ENCODE peak calls at places on chromosomes 7 and 10, in six cellular contexts. One of them, this sample, is unnamed.

GRCh38 chr7:30771859-30772429 is 727 bp downstream of the MINDY4 start:
- DNase-seq in body of pancreas: no peak
- DNase-seq in uterus: no peak
- DNase-seq in sigmoid colon: no peak
- DNase-seq in esophagus muscularis mucosa: no peak
- DNase-seq in transverse colon: no peak
- DNase-seq in this sample: no peak

GRCh38 chr7:142385528-142386340 is 127.9 kb upstream of the PRSS58 start:
- DNase-seq in body of pancreas: peak; percentile 35
- DNase-seq in transverse colon: peak; percentile 34
- DNase-seq in sigmoid colon: no peak
- DNase-seq in uterus: no peak
- DNase-seq in esophagus muscularis mucosa: no peak
- DNase-seq in this sample: peak; percentile 21

GRCh38 chr10:21724695-21725371 is 190.8 kb downstream of the MLLT10 start:
- DNase-seq in body of pancreas: peak; percentile 90
- DNase-seq in transverse colon: peak; percentile 89
- DNase-seq in esophagus muscularis mucosa: peak; percentile 95
- DNase-seq in uterus: peak; percentile 97
- DNase-seq in sigmoid colon: peak; percentile 97
- DNase-seq in this sample: peak; percentile 98

GRCh38 chr10:105195831-105196230 is 554.7 kb downstream of the SORCS3 start:
- DNase-seq in uterus: no peak
- DNase-seq in body of pancreas: no peak
- DNase-seq in transverse colon: no peak
- DNase-seq in sigmoid colon: no peak
- DNase-seq in esophagus muscularis mucosa: no peak
- DNase-seq in this sample: no peak

GRCh38 chr7:44283381-44284211 is 41.8 kb downstream of the CAMK2B start:
- DNase-seq in esophagus muscularis mucosa: no peak
- DNase-seq in uterus: peak; percentile 6
- DNase-seq in body of pancreas: no peak
- DNase-seq in transverse colon: peak; percentile 3
- DNase-seq in sigmoid colon: peak; percentile 41
- DNase-seq in this sample: peak; percentile 10

GRCh38 chr7:120334475-120334874 is 61.5 kb downstream of the KCND2 start:
- DNase-seq in uterus: no peak
- DNase-seq in sigmoid colon: no peak
- DNase-seq in transverse colon: no peak
- DNase-seq in esophagus muscularis mucosa: no peak
- DNase-seq in body of pancreas: no peak
- DNase-seq in this sample: no peak

GRCh38 chr10:124596116-124596785 is 134.6 kb downstream of the LHPP start:
- DNase-seq in sigmoid colon: peak; percentile 47
- DNase-seq in body of pancreas: no peak
- DNase-seq in transverse colon: no peak
- DNase-seq in uterus: no peak
- DNase-seq in esophagus muscularis mucosa: no peak
- DNase-seq in this sample: no peak

GRCh38 chr7:55977831-55978230 is 13.4 kb downstream of the NIPSNAP2 start:
- DNase-seq in sigmoid colon: no peak
- DNase-seq in transverse colon: no peak
- DNase-seq in esophagus muscularis mucosa: no peak
- DNase-seq in uterus: no peak
- DNase-seq in body of pancreas: no peak
- DNase-seq in this sample: peak; percentile 61

GRCh38 chr10:109972372-109973001 is 35.3 kb upstream of the ADD3 start:
- DNase-seq in uterus: no peak
- DNase-seq in transverse colon: no peak
- DNase-seq in esophagus muscularis mucosa: no peak
- DNase-seq in body of pancreas: no peak
- DNase-seq in sigmoid colon: no peak
- DNase-seq in this sample: no peak

GRCh38 chr7:33986951-33987948 is 81.9 kb downstream of the BMPER start:
- DNase-seq in uterus: peak; percentile 39
- DNase-seq in body of pancreas: no peak
- DNase-seq in sigmoid colon: no peak
- DNase-seq in transverse colon: no peak
- DNase-seq in esophagus muscularis mucosa: no peak
- DNase-seq in this sample: peak; percentile 2

GRCh38 chr7:73725703-73726466 is 6.4 kb upstream of the STX1A start:
- DNase-seq in body of pancreas: peak; percentile 97
- DNase-seq in sigmoid colon: peak; percentile 92
- DNase-seq in esophagus muscularis mucosa: peak; percentile 96
- DNase-seq in uterus: peak; percentile 86
- DNase-seq in transverse colon: peak; percentile 95
- DNase-seq in this sample: peak; percentile 79

GRCh38 chr10:24791129-24791733 is 67.5 kb upstream of the ARHGAP21 start:
- DNase-seq in esophagus muscularis mucosa: no peak
- DNase-seq in sigmoid colon: no peak
- DNase-seq in transverse colon: no peak
- DNase-seq in body of pancreas: no peak
- DNase-seq in uterus: no peak
- DNase-seq in this sample: no peak

DNA sequence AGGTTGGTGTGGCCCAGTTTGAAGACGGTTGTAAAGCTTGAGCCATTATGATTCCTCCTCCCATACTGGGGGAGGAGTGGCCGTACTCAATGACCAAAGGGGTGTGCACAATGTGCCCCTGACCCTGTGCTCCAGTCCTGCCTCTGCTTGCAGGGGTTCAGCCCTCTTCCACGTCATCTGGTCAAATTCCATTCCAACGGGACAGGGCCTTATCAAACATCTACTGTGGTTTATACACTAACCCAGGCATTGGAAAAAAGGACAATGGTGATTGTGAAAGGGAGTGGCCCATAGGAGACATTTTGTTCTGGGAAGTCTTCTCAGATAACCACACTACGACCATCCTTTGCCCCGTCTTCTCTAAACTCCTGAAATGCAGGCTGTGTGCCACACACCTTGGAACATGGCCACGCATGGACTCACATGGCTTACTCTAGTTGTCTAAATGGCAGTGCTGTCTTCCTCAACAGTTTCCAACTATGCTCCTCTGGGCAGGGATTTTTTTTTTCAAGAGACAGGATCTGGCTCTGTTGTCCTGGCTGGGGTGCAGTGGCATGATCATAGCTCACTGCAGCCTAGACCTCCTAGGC is 103.0 kb downstream of the JCAD start:
- DNase-seq in body of pancreas: no peak
- DNase-seq in transverse colon: no peak
- DNase-seq in uterus: no peak
- DNase-seq in sigmoid colon: no peak
- DNase-seq in esophagus muscularis mucosa: no peak
- DNase-seq in this sample: no peak
- TF ChIP-seq POLR2A in body of pancreas: no peak
- TF ChIP-seq POLR2A in transverse colon: no peak
- TF ChIP-seq POLR2A in uterus: no peak
- TF ChIP-seq POLR2A in sigmoid colon: no peak
- TF ChIP-seq POLR2A in esophagus muscularis mucosa: no peak
- TF ChIP-seq POLR2A in this sample: no peak

GRCh38 chr10:106987362-106987761 is 177.1 kb downstream of the SORCS1 start:
- DNase-seq in body of pancreas: no peak
- DNase-seq in uterus: no peak
- DNase-seq in transverse colon: no peak
- DNase-seq in esophagus muscularis mucosa: peak; percentile 10
- DNase-seq in sigmoid colon: no peak
- DNase-seq in this sample: no peak

GRCh38 chr10:106978746-106979145 is 185.8 kb downstream of the SORCS1 start:
- DNase-seq in uterus: no peak
- DNase-seq in sigmoid colon: no peak
- DNase-seq in transverse colon: no peak
- DNase-seq in esophagus muscularis mucosa: no peak
- DNase-seq in body of pancreas: no peak
- DNase-seq in this sample: no peak

GRCh38 chr10:106980711-106981460 is 183.6 kb downstream of the SORCS1 start:
- DNase-seq in body of pancreas: no peak
- DNase-seq in esophagus muscularis mucosa: peak; percentile 8
- DNase-seq in transverse colon: no peak
- DNase-seq in uterus: no peak
- DNase-seq in sigmoid colon: no peak
- DNase-seq in this sample: no peak

GRCh38 chr10:106981461-106981850 is 183.1 kb downstream of the SORCS1 start:
- DNase-seq in uterus: no peak
- DNase-seq in transverse colon: no peak
- DNase-seq in sigmoid colon: no peak
- DNase-seq in body of pancreas: no peak
- DNase-seq in esophagus muscularis mucosa: peak; percentile 26
- DNase-seq in this sample: no peak

DNA sequence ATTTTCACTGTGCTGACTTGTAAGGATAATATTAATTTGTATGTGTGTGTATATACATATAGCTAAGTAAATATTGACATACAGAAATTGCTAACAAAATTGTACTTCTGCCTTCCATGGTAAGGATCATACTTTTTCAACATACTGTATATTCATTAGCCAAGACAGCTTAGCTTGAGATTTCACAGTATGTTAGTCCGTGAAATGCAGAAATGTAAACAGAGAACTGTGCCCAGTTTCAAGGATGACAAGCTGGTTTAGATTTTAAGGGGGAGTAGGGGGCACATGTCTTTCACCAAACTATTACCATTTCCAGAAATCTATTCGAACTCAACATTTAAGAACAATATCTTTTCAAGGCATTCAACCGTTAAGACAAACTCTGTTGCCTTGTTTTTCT is 182.3 kb downstream of the SORCS1 start:
- DNase-seq in sigmoid colon: no peak
- DNase-seq in body of pancreas: no peak
- DNase-seq in uterus: no peak
- DNase-seq in transverse colon: no peak
- DNase-seq in esophagus muscularis mucosa: no peak
- DNase-seq in this sample: no peak
- TF ChIP-seq POLR2A in sigmoid colon: no peak
- TF ChIP-seq POLR2A in body of pancreas: no peak
- TF ChIP-seq POLR2A in uterus: no peak
- TF ChIP-seq POLR2A in transverse colon: no peak
- TF ChIP-seq POLR2A in esophagus muscularis mucosa: no peak
- TF ChIP-seq POLR2A in this sample: no peak

GRCh38 chr7:47453093-47454056 is 128.5 kb downstream of the TNS3 start:
- DNase-seq in body of pancreas: peak; percentile 81
- DNase-seq in esophagus muscularis mucosa: no peak
- DNase-seq in uterus: peak; percentile 79
- DNase-seq in sigmoid colon: peak; percentile 89
- DNase-seq in transverse colon: peak; percentile 65
- DNase-seq in this sample: peak; percentile 61
- TF ChIP-seq POLR2A in body of pancreas: peak; percentile 92
- TF ChIP-seq POLR2A in esophagus muscularis mucosa: peak; percentile 1
- TF ChIP-seq POLR2A in uterus: no peak
- TF ChIP-seq POLR2A in sigmoid colon: no peak
- TF ChIP-seq POLR2A in transverse colon: peak; percentile 20
- TF ChIP-seq POLR2A in this sample: peak; percentile 75

GRCh38 chr7:150663802-150664494 is 21.6 kb upstream of the GIMAP2 start:
- DNase-seq in transverse colon: peak; percentile 23
- DNase-seq in esophagus muscularis mucosa: no peak
- DNase-seq in body of pancreas: no peak
- DNase-seq in uterus: no peak
- DNase-seq in sigmoid colon: no peak
- DNase-seq in this sample: no peak

GRCh38 chr7:150657526-150657925 is 25.3 kb upstream of the GIMAP6 start:
- DNase-seq in sigmoid colon: no peak
- DNase-seq in uterus: no peak
- DNase-seq in transverse colon: no peak
- DNase-seq in body of pancreas: no peak
- DNase-seq in esophagus muscularis mucosa: no peak
- DNase-seq in this sample: no peak

GRCh38 chr7:150665882-150666281 is 19.6 kb upstream of the GIMAP2 start:
- DNase-seq in body of pancreas: no peak
- DNase-seq in sigmoid colon: no peak
- DNase-seq in transverse colon: no peak
- DNase-seq in uterus: no peak
- DNase-seq in esophagus muscularis mucosa: no peak
- DNase-seq in this sample: no peak

GRCh38 chr7:150665075-150665794 is 20.3 kb upstream of the GIMAP2 start:
- DNase-seq in esophagus muscularis mucosa: no peak
- DNase-seq in transverse colon: no peak
- DNase-seq in body of pancreas: no peak
- DNase-seq in sigmoid colon: no peak
- DNase-seq in uterus: no peak
- DNase-seq in this sample: no peak

GRCh38 chr7:150660939-150661613 is 24.4 kb upstream of the GIMAP2 start:
- DNase-seq in transverse colon: no peak
- DNase-seq in body of pancreas: no peak
- DNase-seq in sigmoid colon: no peak
- DNase-seq in esophagus muscularis mucosa: no peak
- DNase-seq in uterus: no peak
- DNase-seq in this sample: no peak
- TF ChIP-seq POLR2A in transverse colon: no peak
- TF ChIP-seq POLR2A in body of pancreas: no peak
- TF ChIP-seq POLR2A in sigmoid colon: no peak
- TF ChIP-seq POLR2A in esophagus muscularis mucosa: no peak
- TF ChIP-seq POLR2A in uterus: no peak
- TF ChIP-seq POLR2A in this sample: no peak

GRCh38 chr10:3467052-3467906 is 294.7 kb upstream of the PITRM1 start:
- DNase-seq in body of pancreas: peak; percentile 29
- DNase-seq in esophagus muscularis mucosa: peak; percentile 93
- DNase-seq in uterus: peak; percentile 81
- DNase-seq in transverse colon: peak; percentile 73
- DNase-seq in sigmoid colon: peak; percentile 88
- DNase-seq in this sample: peak; percentile 55
- TF ChIP-seq POLR2A in body of pancreas: no peak
- TF ChIP-seq POLR2A in esophagus muscularis mucosa: no peak
- TF ChIP-seq POLR2A in uterus: no peak
- TF ChIP-seq POLR2A in transverse colon: no peak
- TF ChIP-seq POLR2A in sigmoid colon: no peak
- TF ChIP-seq POLR2A in this sample: no peak

DNA sequence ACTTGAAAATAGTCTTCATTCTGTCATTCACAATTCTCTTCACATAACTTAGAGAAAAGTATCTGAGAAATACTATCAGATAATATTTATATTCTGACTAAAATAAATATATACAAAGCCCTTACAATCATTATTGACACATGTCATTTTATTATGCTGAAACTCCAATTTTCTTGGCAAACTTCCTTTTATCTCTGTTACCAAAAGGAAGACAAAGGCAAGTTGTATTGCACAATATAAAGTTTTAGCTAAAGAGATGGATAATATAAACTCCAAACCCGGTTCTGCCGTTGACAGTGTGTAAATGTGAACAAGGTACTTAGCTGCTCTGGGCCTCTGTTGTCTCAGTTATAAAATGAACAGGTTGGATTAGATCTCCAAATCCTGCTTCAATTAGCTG is 99.0 kb upstream of the MDFIC start:
- DNase-seq in uterus: no peak
- DNase-seq in sigmoid colon: no peak
- DNase-seq in body of pancreas: no peak
- DNase-seq in esophagus muscularis mucosa: no peak
- DNase-seq in transverse colon: no peak
- DNase-seq in this sample: no peak
- TF ChIP-seq POLR2A in uterus: no peak
- TF ChIP-seq POLR2A in sigmoid colon: no peak
- TF ChIP-seq POLR2A in body of pancreas: no peak
- TF ChIP-seq POLR2A in esophagus muscularis mucosa: no peak
- TF ChIP-seq POLR2A in transverse colon: no peak
- TF ChIP-seq POLR2A in this sample: no peak

GRCh38 chr7:101233907-101234547 is 3.6 kb downstream of the CLDN15 start:
- DNase-seq in transverse colon: no peak
- DNase-seq in body of pancreas: no peak
- DNase-seq in sigmoid colon: no peak
- DNase-seq in uterus: no peak
- DNase-seq in esophagus muscularis mucosa: no peak
- DNase-seq in this sample: no peak
- TF ChIP-seq POLR2A in transverse colon: no peak
- TF ChIP-seq POLR2A in body of pancreas: no peak
- TF ChIP-seq POLR2A in sigmoid colon: no peak
- TF ChIP-seq POLR2A in uterus: no peak
- TF ChIP-seq POLR2A in esophagus muscularis mucosa: no peak
- TF ChIP-seq POLR2A in this sample: no peak

This sample was measured in adrenal gland.